ENCODE peak calls at places on chromosomes 7 and 10, in four cellular contexts. I is stimulated activated CD8-positive, alpha-beta memory T cell treated with anti-CD3 and anti-CD28 coated beads, Interleukin-15, amount 100 ng/mL, for 24 hours; L is T-helper 2 cell; N is fibroblast of pulmonary artery. J is an unnamed sample.

GRCh38 chr10:11636761-11637166 is 25.3 kb upstream of the USP6NL start:
- DNase-seq in I (no peak), L (no peak), N (no peak), J (no peak)

GRCh38 chr10:51489009-51489408 is 210.4 kb downstream of the CSTF2T start:
- DNase-seq in I (no peak), L (no peak), N (no peak), J (no peak)

GRCh38 chr7:83876593-83876992 is 227.7 kb upstream of the SEMA3E start:
- DNase-seq in I (no peak), L (no peak), N (peak; percentile 44), J (no peak)

GRCh38 chr7:39951156-39951942 is 1.3 kb downstream of the CDK13 start:
- DNase-seq in I (peak; percentile 37), L (peak; percentile 60), N (peak; percentile 51), J (peak; percentile 59)

GRCh38 chr10:62992145-62992721 is 140.9 kb upstream of the NRBF2 start:
- DNase-seq in I (no peak), L (no peak), N (peak; percentile 92), J (no peak)

GRCh38 chr7:31815796-31816195 is 128.8 kb downstream of the PPP1R17 start:
- DNase-seq in I (no peak), L (no peak), N (no peak), J (no peak)

GRCh38 chr10:108544500-108545120 is 1378.7 kb downstream of the XPNPEP1 start:
- DNase-seq in I (no peak), L (no peak), N (peak; percentile 63), J (no peak)

GRCh38 chr10:117609095-117609821 is 66.7 kb downstream of the EMX2 start:
- DNase-seq in I (no peak), L (no peak), N (peak; percentile 14), J (no peak)

GRCh38 chr10:110919971-110920881 is 822 bp downstream of the SHOC2 start:
- DNase-seq in I (peak; percentile 6), L (no peak), N (peak; percentile 64), J (no peak)

GRCh38 chr7:163971-164881 is 28.1 kb upstream of the FAM20C start:
- DNase-seq in I (no peak), L (no peak), N (no peak), J (no peak)

GRCh38 chr10:72954230-72954595 is 393 bp downstream of the PLA2G12B start:
- DNase-seq in I (no peak), L (no peak), N (no peak), J (no peak)

GRCh38 chr10:110783509-110784103 is 88.1 kb upstream of the PDCD4 start:
- DNase-seq in I (peak; percentile 42), L (peak; percentile 50), N (peak; percentile 51), J (peak; percentile 73)

GRCh38 chr7:31858051-31858450 is 171.0 kb downstream of the PPP1R17 start:
- DNase-seq in I (no peak), L (no peak), N (no peak), J (no peak)

GRCh38 chr7:77991656-77992055 is 193.1 kb downstream of the PHTF2 start:
- DNase-seq in I (no peak), L (no peak), N (no peak), J (no peak)